ENCODE peak calls at places on chromosomes 4 and X, in four cellular contexts. One of them, this sample, is unnamed.

GRCh38 chr4:74873545-74874295 is 59.2 kb upstream of the PARM1 start:
- DNase-seq in pancreas: no peak
- DNase-seq in tibial artery: no peak
- DNase-seq in posterior cingulate gyrus: no peak
- DNase-seq in this sample: no peak

GRCh38 chr4:72809208-72809607 is 240.2 kb upstream of the ADAMTS3 start:
- DNase-seq in pancreas: no peak
- DNase-seq in tibial artery: no peak
- DNase-seq in posterior cingulate gyrus: no peak
- DNase-seq in this sample: no peak

GRCh38 chr4:4887426-4887825 is 28.0 kb downstream of the MSX1 start:
- DNase-seq in pancreas: no peak
- DNase-seq in tibial artery: no peak
- DNase-seq in posterior cingulate gyrus: no peak
- DNase-seq in this sample: no peak

GRCh38 chr4:1532549-1533395 is 126.5 kb upstream of the NKX1-1 start:
- DNase-seq in pancreas: no peak
- DNase-seq in tibial artery: no peak
- DNase-seq in posterior cingulate gyrus: peak; percentile 73
- DNase-seq in this sample: no peak

GRCh38 chr4:52850406-52851119 is 11.6 kb upstream of the RASL11B start:
- DNase-seq in pancreas: no peak
- DNase-seq in tibial artery: no peak
- DNase-seq in posterior cingulate gyrus: no peak
- DNase-seq in this sample: no peak

GRCh38 chrX:40189018-40189417 is 91.3 kb upstream of the BCOR start:
- DNase-seq in pancreas: no peak
- DNase-seq in tibial artery: no peak
- DNase-seq in posterior cingulate gyrus: no peak
- DNase-seq in this sample: no peak

GRCh38 chr4:55396305-55397023 is 707 bp downstream of the TMEM165 start:
- DNase-seq in pancreas: peak; percentile 43
- DNase-seq in tibial artery: peak; percentile 76
- DNase-seq in posterior cingulate gyrus: peak; percentile 82
- DNase-seq in this sample: peak; percentile 61

GRCh38 chr4:40349561-40350198 is 14.5 kb downstream of the CHRNA9 start:
- DNase-seq in pancreas: no peak
- DNase-seq in tibial artery: no peak
- DNase-seq in posterior cingulate gyrus: no peak
- DNase-seq in this sample: peak; percentile 38

GRCh38 chrX:39850630-39851152 is 247.1 kb downstream of the BCOR start:
- DNase-seq in pancreas: no peak
- DNase-seq in tibial artery: no peak
- DNase-seq in posterior cingulate gyrus: no peak
- DNase-seq in this sample: no peak

GRCh38 chr4:184655889-184656869 is 6.6 kb downstream of the PRIMPOL start:
- DNase-seq in pancreas: no peak
- DNase-seq in tibial artery: no peak
- DNase-seq in posterior cingulate gyrus: no peak
- DNase-seq in this sample: no peak

GRCh38 chrX:8987672-8988250 is 46.2 kb downstream of the FAM9B start:
- DNase-seq in pancreas: no peak
- DNase-seq in tibial artery: no peak
- DNase-seq in posterior cingulate gyrus: no peak
- DNase-seq in this sample: no peak

GRCh38 chr4:75849459-75849858 is 52.8 kb downstream of the PPEF2 start:
- DNase-seq in pancreas: no peak
- DNase-seq in tibial artery: no peak
- DNase-seq in posterior cingulate gyrus: no peak
- DNase-seq in this sample: no peak

GRCh38 chr4:175776217-175776616 is 35.8 kb downstream of the GPM6A start:
- DNase-seq in pancreas: no peak
- DNase-seq in tibial artery: no peak
- DNase-seq in posterior cingulate gyrus: no peak
- DNase-seq in this sample: no peak

GRCh38 chrX:100413231-100413630 is 3.2 kb upstream of the PCDH19 start:
- DNase-seq in pancreas: no peak
- DNase-seq in tibial artery: no peak
- DNase-seq in posterior cingulate gyrus: no peak
- DNase-seq in this sample: no peak

GRCh38 chr4:134024251-134024650 is 177.3 kb downstream of the PABPC4L start:
- DNase-seq in pancreas: no peak
- DNase-seq in tibial artery: no peak
- DNase-seq in posterior cingulate gyrus: no peak
- DNase-seq in this sample: peak; percentile 32

GRCh38 chr4:32349026-32349425 is 1628.9 kb downstream of the PCDH7 start:
- DNase-seq in pancreas: no peak
- DNase-seq in tibial artery: no peak
- DNase-seq in posterior cingulate gyrus: no peak
- DNase-seq in this sample: no peak

GRCh38 chr4:186757696-186758330 is 34.2 kb upstream of the FAT1 start:
- DNase-seq in pancreas: no peak
- DNase-seq in tibial artery: no peak
- DNase-seq in posterior cingulate gyrus: no peak
- DNase-seq in this sample: no peak

GRCh38 chr4:24274401-24275035 is 309.8 kb downstream of the DHX15 start:
- DNase-seq in pancreas: no peak
- DNase-seq in tibial artery: no peak
- DNase-seq in posterior cingulate gyrus: no peak
- DNase-seq in this sample: no peak